ENCODE peak calls at places on chromosomes 16 and 17, in seven cellular contexts. S is H9, Z is neuronal stem cell, P is mesendoderm, I is IMR-90, D is trophoblast cell, T is H1. C is an unnamed sample.

GRCh38 chr17:60695960-60696359 is 18.3 kb downstream of the BCAS3 start:
- DNase-seq in S (no peak), Z (no peak), P (no peak), I (peak; percentile 47), D (peak; percentile 58), T (no peak), C (no peak)

GRCh38 chr17:35568561-35568960 is 7.9 kb upstream of the SLFN14 start:
- DNase-seq in S (no peak), Z (no peak), P (peak; percentile 48), I (peak; percentile 62), D (peak; percentile 34), T (no peak), C (peak; percentile 80)

GRCh38 chr17:38403491-38403890 is 24.8 kb upstream of the ARHGAP23 start:
- DNase-seq in S (peak; percentile 50), Z (no peak), P (peak; percentile 67), I (peak; percentile 20), D (no peak), T (no peak), C (peak; percentile 75)

GRCh38 chr16:57601801-57602478 is 26.5 kb upstream of the ADGRG1 start:
- DNase-seq in S (no peak), Z (no peak), P (no peak), I (no peak), D (no peak), T (no peak), C (no peak)

GRCh38 chr16:62256406-62256805 is 220.2 kb upstream of the CDH8 start:
- DNase-seq in S (no peak), Z (no peak), P (peak; percentile 84), I (no peak), D (no peak), T (no peak), C (peak; percentile 64)

GRCh38 chr16:4618645-4619418 is 4.1 kb upstream of the UBALD1 start:
- DNase-seq in S (no peak), Z (no peak), P (no peak), I (no peak), D (no peak), T (no peak), C (no peak)

GRCh38 chr16:24876231-24876630 is 30.5 kb downstream of the SLC5A11 start:
- DNase-seq in S (no peak), Z (no peak), P (no peak), I (no peak), D (no peak), T (no peak), C (no peak)

GRCh38 chr17:45300060-45300751 is 16.6 kb downstream of the MAP3K14 start:
- DNase-seq in S (no peak), Z (no peak), P (no peak), I (no peak), D (no peak), T (no peak), C (no peak)

GRCh38 chr17:39400547-39401411 is 647 bp downstream of the FBXL20 start:
- DNase-seq in S (no peak), Z (no peak), P (peak; percentile 31), I (no peak), D (no peak), T (no peak), C (peak; percentile 45)

GRCh38 chr17:43465049-43465448 is 18.7 kb upstream of the DHX8 start:
- DNase-seq in S (no peak), Z (no peak), P (peak; percentile 81), I (no peak), D (no peak), T (no peak), C (no peak)

GRCh38 chr17:38448208-38448776 is 20.0 kb downstream of the ARHGAP23 start:
- DNase-seq in S (no peak), Z (no peak), P (no peak), I (peak; percentile 46), D (no peak), T (no peak), C (peak; percentile 70)

GRCh38 chr17:31541559-31541958 is 150.1 kb downstream of the RAB11FIP4 start:
- DNase-seq in S (peak; percentile 69), Z (no peak), P (peak; percentile 35), I (no peak), D (no peak), T (peak; percentile 48), C (no peak)

GRCh38 chr17:70040336-70040735 is 34.7 kb upstream of the KCNJ16 start:
- DNase-seq in S (no peak), Z (no peak), P (no peak), I (peak; percentile 33), D (no peak), T (no peak), C (no peak)

GRCh38 chr17:64385187-64386083 is 5.2 kb downstream of the PECAM1 start:
- DNase-seq in S (no peak), Z (no peak), P (peak; percentile 19), I (peak; percentile 88), D (no peak), T (no peak), C (peak; percentile 91)

GRCh38 chr17:81582341-81582740 is 30.2 kb upstream of the FAAP100 start:
- DNase-seq in S (no peak), Z (no peak), P (no peak), I (peak; percentile 76), D (no peak), T (no peak), C (peak; percentile 56)

GRCh38 chr16:61814716-61815347 is 221.4 kb downstream of the CDH8 start:
- DNase-seq in S (no peak), Z (no peak), P (no peak), I (no peak), D (no peak), T (no peak), C (no peak)

GRCh38 chr16:55499951-55500350 is 8.9 kb upstream of the LPCAT2 start:
- DNase-seq in S (no peak), Z (no peak), P (peak; percentile 43), I (peak; percentile 99), D (peak; percentile 96), T (peak; percentile 22), C (peak; percentile 100)

GRCh38 chr17:65062168-65062915 is 5.8 kb upstream of the GNA13 start:
- DNase-seq in S (no peak), Z (no peak), P (peak; percentile 80), I (no peak), D (peak; percentile 74), T (no peak), C (peak; percentile 29)

GRCh38 chr16:4193920-4194319 is 48.0 kb downstream of the SRL start:
- DNase-seq in S (no peak), Z (no peak), P (no peak), I (no peak), D (no peak), T (no peak), C (no peak)

GRCh38 chr16:28553776-28554633 is at the start of gene SGF29:
- DNase-seq in S (peak; percentile 90), Z (peak; percentile 90), P (peak; percentile 91), I (peak; percentile 89), D (peak; percentile 74), T (peak; percentile 89), C (peak; percentile 91)
- H2BK120ac ChIP-seq in S (no peak within 1 kb of the TSS), Z (no peak within 1 kb of the TSS), P (no peak within 1 kb of the TSS), I (peak within 1 kb of the TSS; percentile 90), D (peak within 1 kb of the TSS; percentile 61), T (no peak within 1 kb of the TSS), C (peak within 1 kb of the TSS; percentile 69)

GRCh38 chr16:14003119-14003570 is 68.0 kb upstream of the MRTFB start:
- DNase-seq in S (peak; percentile 80), Z (peak; percentile 73), P (peak; percentile 94), I (peak; percentile 72), D (peak; percentile 44), T (peak; percentile 68), C (peak; percentile 74)

GRCh38 chr16:14004031-14004718 is 66.9 kb upstream of the MRTFB start:
- DNase-seq in S (no peak), Z (no peak), P (no peak), I (no peak), D (no peak), T (no peak), C (no peak)

GRCh38 chr16:14002416-14002815 is 68.7 kb upstream of the MRTFB start:
- DNase-seq in S (no peak), Z (no peak), P (no peak), I (no peak), D (no peak), T (no peak), C (no peak)

GRCh38 chr16:14005335-14005734 is 65.8 kb upstream of the MRTFB start:
- DNase-seq in S (no peak), Z (no peak), P (no peak), I (no peak), D (peak; percentile 80), T (no peak), C (no peak)

GRCh38 chr16:14004719-14005315 is 66.3 kb upstream of the MRTFB start:
- DNase-seq in S (no peak), Z (no peak), P (no peak), I (no peak), D (no peak), T (no peak), C (no peak)
- H3K27ac ChIP-seq in S (no peak overlapping the region), Z (no peak overlapping the region), P (no peak overlapping the region), I (no peak overlapping the region), D (no peak overlapping the region), T (no peak overlapping the region), C (no peak overlapping the region)

GRCh38 chr16:86882586-86883280 is 304.4 kb downstream of the FOXL1 start:
- DNase-seq in S (no peak), Z (no peak), P (no peak), I (peak; percentile 88), D (no peak), T (no peak), C (peak; percentile 62)

GRCh38 chr16:86879268-86879667 is 300.9 kb downstream of the FOXL1 start:
- DNase-seq in S (no peak), Z (no peak), P (no peak), I (no peak), D (no peak), T (no peak), C (no peak)

GRCh38 chr16:86881118-86881510 is 302.8 kb downstream of the FOXL1 start:
- DNase-seq in S (no peak), Z (no peak), P (no peak), I (no peak), D (no peak), T (no peak), C (no peak)

GRCh38 chr16:86878290-86879160 is 300.2 kb downstream of the FOXL1 start:
- DNase-seq in S (no peak), Z (no peak), P (no peak), I (no peak), D (no peak), T (no peak), C (no peak)

DNA sequence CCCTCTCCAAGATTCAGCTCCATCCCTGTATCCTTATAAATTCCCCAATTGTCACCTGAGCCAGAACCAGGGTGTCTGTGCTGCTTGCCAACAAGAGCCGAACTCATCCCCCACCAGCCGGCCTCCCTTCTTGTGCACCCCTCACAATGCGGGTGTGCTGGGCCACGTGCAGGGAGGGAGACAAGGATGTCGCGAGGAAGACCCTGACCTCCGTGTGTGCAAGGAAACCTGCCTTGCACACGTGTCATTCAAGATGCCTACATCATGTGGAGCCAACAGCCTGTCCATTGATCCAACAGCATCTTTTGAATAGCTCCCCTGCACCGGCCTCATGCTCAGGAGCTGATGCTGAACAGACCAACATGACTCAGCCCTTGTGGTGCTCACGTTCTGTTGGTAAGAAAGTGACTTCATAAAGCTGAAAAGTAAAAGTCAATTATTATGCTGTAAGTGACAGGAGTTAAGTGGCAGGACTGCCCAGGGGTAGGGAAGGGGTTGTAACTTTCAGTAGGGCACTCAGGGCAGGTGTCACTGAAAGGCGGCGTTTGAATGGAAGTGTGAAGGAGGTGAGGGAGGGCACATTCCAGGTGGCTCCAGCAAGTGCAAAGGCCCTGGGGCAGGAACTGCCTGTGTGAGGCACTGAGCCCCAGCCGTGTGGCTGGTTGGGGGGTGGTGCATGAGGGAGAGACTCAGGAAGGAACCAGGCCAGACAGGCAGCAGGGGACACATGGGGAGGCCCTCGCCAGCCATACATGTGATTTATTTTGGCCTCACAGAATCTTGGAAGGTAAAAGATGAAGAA is 302.2 kb downstream of the FOXL1 start:
- DNase-seq in S (no peak), Z (no peak), P (no peak), I (peak; percentile 71), D (no peak), T (no peak), C (peak; percentile 34)
- H2BK120ac ChIP-seq in S (no peak overlapping the region), Z (no peak overlapping the region), P (no peak overlapping the region), I (peak overlapping the region; percentile 9), D (no peak overlapping the region), T (no peak overlapping the region), C (no peak overlapping the region)

GRCh38 chr16:68999114-68999513 is 106.3 kb upstream of the HAS3 start:
- DNase-seq in S (no peak), Z (no peak), P (no peak), I (no peak), D (peak; percentile 13), T (no peak), C (no peak)
- H3K27ac ChIP-seq in S (no peak overlapping the region), Z (no peak overlapping the region), P (no peak overlapping the region), I (no peak overlapping the region), D (peak overlapping the region; percentile 90), T (no peak overlapping the region), C (no peak overlapping the region)

C was measured in mesenchymal stem cell.